ENCODE peak calls at places on chromosomes 16 and 17, in five cellular contexts. P, D, C, G and J are unnamed samples.
A peak's percentile ranks its signal among the peaks of the same experiment; 100 is the strongest.

GRCh38 chr17:77279448-77280303 is 138.9 kb downstream of the SEC14L1 start:
- DNase-seq in G (no peak), P (peak; percentile 62), C (no peak), D (peak; percentile 44), J (peak; percentile 81)

GRCh38 chr17:79941088-79942010 is 94.3 kb downstream of the TBC1D16 start:
- DNase-seq in C (peak; percentile 56), G (no peak), D (no peak), P (no peak), J (no peak)

GRCh38 chr17:80919331-80920284 is 72.0 kb upstream of the CHMP6 start:
- DNase-seq in P (peak; percentile 39), C (no peak), D (peak; percentile 47), G (no peak), J (peak; percentile 15)

GRCh38 chr17:15261063-15261817 is 3.9 kb downstream of the PMP22 start:
- DNase-seq in G (peak; percentile 76), D (peak; percentile 36), C (peak; percentile 87), P (peak; percentile 80), J (peak; percentile 76)

GRCh38 chr17:8818654-8819330 is 19.6 kb upstream of the MFSD6L start:
- DNase-seq in G (no peak), D (no peak), P (no peak), C (no peak), J (no peak)

GRCh38 chr17:17824119-17824779 is 12.5 kb downstream of the SREBF1 start:
- DNase-seq in P (no peak), D (no peak), G (peak; percentile 43), C (no peak), J (no peak)

GRCh38 chr17:16328997-16329396 is 24.3 kb downstream of the CENPV start:
- DNase-seq in G (no peak), C (no peak), P (no peak), D (no peak), J (no peak)

GRCh38 chr16:22183335-22183734 is 21.0 kb downstream of the SDR42E2 start:
- DNase-seq in C (no peak), D (no peak), P (no peak), G (no peak), J (no peak)

GRCh38 chr17:17511971-17512858 is 16.0 kb upstream of the RASD1 start:
- DNase-seq in G (no peak), D (peak; percentile 52), P (no peak), C (peak; percentile 71), J (peak; percentile 31)

GRCh38 chr16:22252317-22252716 is 44.9 kb upstream of the POLR3E start:
- DNase-seq in D (no peak), G (no peak), C (no peak), P (no peak), J (no peak)

GRCh38 chr16:50448522-50448921 is 79.7 kb upstream of the BRD7 start:
- DNase-seq in C (no peak), G (no peak), P (no peak), D (no peak), J (no peak)

GRCh38 chr17:4142107-4142900 is 526 bp downstream of the ZZEF1 start:
- DNase-seq in G (peak; percentile 54), P (peak; percentile 69), C (peak; percentile 79), D (peak; percentile 32), J (peak; percentile 69)

GRCh38 chr16:80569440-80570105 is 28.8 kb downstream of the DYNLRB2 start:
- DNase-seq in P (no peak), C (no peak), G (no peak), D (no peak), J (peak; percentile 80)

GRCh38 chr17:44546711-44547606 is 10.3 kb upstream of the FZD2 start:
- DNase-seq in D (no peak), P (no peak), G (no peak), C (no peak), J (no peak)

GRCh38 chr17:45430738-45431530 is 1.7 kb downstream of the ARHGAP27 start:
- DNase-seq in P (no peak), D (peak; percentile 84), C (no peak), G (no peak), J (peak; percentile 76)

GRCh38 chr17:65181237-65182061 is 44.3 kb downstream of the RGS9 start:
- DNase-seq in C (no peak), G (no peak), P (no peak), D (no peak), J (no peak)

GRCh38 chr16:11535494-11535893 is 51.2 kb downstream of the LITAF start:
- DNase-seq in G (no peak), P (no peak), C (no peak), D (no peak), J (no peak)

GRCh38 chr17:12342161-12342560 is 321.5 kb downstream of the MAP2K4 start:
- DNase-seq in G (no peak), P (no peak), D (no peak), C (no peak), J (no peak)

GRCh38 chr16:70605284-70605659 is 41.1 kb upstream of the IL34 start:
- DNase-seq in C (no peak), D (no peak), P (no peak), G (no peak), J (no peak)

GRCh38 chr17:8123695-8124349 is at the start of gene HES7:
- DNase-seq in P (peak; percentile 50), G (no peak), C (no peak), D (no peak), J (peak; percentile 61)

GRCh38 chr17:10743316-10744009 is 13.6 kb upstream of the TMEM220 start:
- DNase-seq in G (peak; percentile 29), C (no peak), D (no peak), P (no peak), J (no peak)

GRCh38 chr16:86550281-86550680 is 4.8 kb downstream of the MTHFSD start:
- DNase-seq in D (no peak), C (no peak), G (no peak), P (no peak), J (no peak)

GRCh38 chr16:74874912-74875311 is 100.3 kb upstream of the FA2H start:
- DNase-seq in G (no peak), P (no peak), D (peak; percentile 28), C (peak; percentile 69), J (no peak)

GRCh38 chr16:70778901-70779309 is 22.1 kb downstream of the VAC14 start:
- DNase-seq in C (peak; percentile 83), D (no peak), G (peak; percentile 42), P (peak; percentile 77), J (peak; percentile 88)

GRCh38 chr17:6231886-6232767 is 161.9 kb downstream of the WSCD1 start:
- DNase-seq in P (no peak), C (no peak), G (no peak), D (no peak), J (no peak)

GRCh38 chr17:82964851-82965341 is 114.5 kb upstream of the METRNL start:
- DNase-seq in P (no peak), C (peak; percentile 56), G (no peak), D (no peak), J (no peak)

GRCh38 chr17:58328195-58329034 is at the start of gene TSPOAP1:
- DNase-seq in C (no peak), D (no peak), G (peak; percentile 49), P (no peak), J (no peak)

GRCh38 chr17:72426321-72426720 is 305.5 kb downstream of the SOX9 start:
- DNase-seq in C (no peak), D (no peak), G (no peak), P (no peak), J (no peak)

GRCh38 chr17:72024457-72024856 is 96.4 kb upstream of the SOX9 start:
- DNase-seq in P (no peak), G (no peak), D (no peak), C (no peak), J (no peak)

GRCh38 chr17:64160378-64160777 is 30.4 kb upstream of the ERN1 start:
- DNase-seq in C (no peak), P (no peak), D (no peak), G (no peak), J (no peak)

GRCh38 chr17:4842376-4842775 is 9.2 kb downstream of the MINK1 start:
- DNase-seq in D (no peak), P (no peak), G (no peak), C (no peak), J (no peak)

GRCh38 chr17:63545302-63545928 is 4.9 kb upstream of the DCAF7 start:
- DNase-seq in D (no peak), P (no peak), C (no peak), G (peak; percentile 4), J (peak; percentile 2)

GRCh38 chr17:2054740-2055493 is at the start of gene HIC1:
- DNase-seq in D (peak; percentile 79), C (peak; percentile 93), P (peak; percentile 86), G (peak; percentile 69), J (peak; percentile 90)

GRCh38 chr17:2056221-2057129 is 1.6 kb downstream of the HIC1 start:
- DNase-seq in G (no peak), D (no peak), C (peak; percentile 80), P (peak; percentile 51), J (peak; percentile 63)

GRCh38 chr17:2055494-2056220 is 754 bp downstream of the HIC1 start:
- DNase-seq in D (no peak), C (peak; percentile 84), P (no peak), G (no peak), J (no peak)

GRCh38 chr17:2053380-2054261 is 1.3 kb upstream of the HIC1 start:
- DNase-seq in G (peak; percentile 76), D (peak; percentile 71), C (peak; percentile 93), P (peak; percentile 78), J (peak; percentile 86)

DNA sequence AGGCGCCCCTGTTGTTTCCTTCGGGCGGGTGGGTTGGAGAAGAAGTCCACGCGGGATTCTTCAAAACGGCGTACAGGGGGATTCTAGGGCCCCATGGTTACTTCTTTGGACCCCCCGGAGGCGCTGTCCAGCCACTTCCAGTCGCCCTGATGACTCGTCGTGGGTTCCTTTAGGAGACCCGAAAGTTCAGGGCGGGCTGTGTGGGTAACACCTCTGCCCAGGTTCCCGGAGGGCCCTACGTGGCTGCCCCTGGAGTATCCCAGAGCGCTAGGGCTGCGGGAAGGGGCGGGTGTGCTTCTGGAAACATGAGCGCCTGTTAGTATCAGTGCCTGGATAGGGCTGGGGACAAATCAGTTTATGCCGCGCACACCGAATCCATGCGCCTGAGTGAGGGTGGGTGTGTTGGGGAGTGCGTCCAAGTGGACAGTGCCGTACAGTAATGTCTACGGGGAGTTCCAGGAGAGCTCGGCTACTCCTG is 602 bp upstream of the HIC1 start:
- DNase-seq in G (no peak), P (peak; percentile 42), D (no peak), C (peak; percentile 75), J (no peak)
- H3K4me1 ChIP-seq in G (peaks cover 34% of the 10 kb centered on the region), P (peaks cover 11% of the 10 kb centered on the region), D (peaks cover 78% of the 10 kb centered on the region), C (peaks cover under 1% of the 10 kb centered on the region), J (peaks cover 35% of the 10 kb centered on the region)

GRCh38 chr16:57886427-57886826 is 84.1 kb upstream of the KIFC3 start:
- DNase-seq in D (no peak), G (no peak), P (no peak), C (no peak), J (no peak)
- H3K4me1 ChIP-seq in D (peaks cover 28% of the 10 kb centered on the region), G (peaks cover 18% of the 10 kb centered on the region), P (no peaks in the 10 kb centered on the region), C (no peaks in the 10 kb centered on the region), J (peaks cover 4% of the 10 kb centered on the region)

DNA sequence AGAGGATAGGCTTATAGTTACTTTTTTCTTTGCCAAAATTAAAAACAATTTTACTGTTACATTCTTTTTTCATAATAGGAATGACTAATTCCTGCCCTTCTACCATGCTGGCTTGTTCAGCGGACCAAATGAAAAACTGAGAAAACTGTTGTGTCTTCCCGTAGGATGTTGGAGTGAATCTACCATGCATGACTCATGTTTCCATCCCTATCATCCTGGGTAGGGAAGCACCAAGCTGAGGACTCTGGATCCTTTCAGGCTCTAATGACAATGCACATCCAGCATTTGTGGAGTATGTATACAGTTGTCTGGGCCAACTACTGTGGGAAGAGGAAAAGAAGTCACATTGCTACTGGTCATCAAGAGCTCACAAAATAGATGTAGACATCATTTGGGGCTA is 41.1 kb upstream of the DHX8 start:
- DNase-seq in G (no peak), D (no peak), C (no peak), P (no peak), J (no peak)
- H3K4me1 ChIP-seq in G (no peaks in the 10 kb centered on the region), D (no peaks in the 10 kb centered on the region), C (no peaks in the 10 kb centered on the region), P (no peaks in the 10 kb centered on the region), J (peaks cover 7% of the 10 kb centered on the region)

GRCh38 chr16:55495616-55496289 is 13.1 kb upstream of the LPCAT2 start:
- DNase-seq in P (no peak), C (no peak), D (no peak), G (no peak), J (no peak)
- H3K4me1 ChIP-seq in P (peaks cover 13% of the 10 kb centered on the region), C (peaks cover 3% of the 10 kb centered on the region), D (peaks cover 18% of the 10 kb centered on the region), G (peaks cover 18% of the 10 kb centered on the region), J (peaks cover 22% of the 10 kb centered on the region)